ENCODE peak calls at places on chromosomes 13 and 19, in five cellular contexts. One of them, this sample, is unnamed.
A peak's percentile ranks its signal among the peaks of the same experiment; 100 is the strongest.

GRCh38 chr19:1000095-1000494 is at the start of gene GRIN3B:
- DNase-seq in K562: peak; percentile 87
- DNase-seq in HEK293T: peak; percentile 83
- DNase-seq in H1: peak; percentile 89
- DNase-seq in HCT116: peak; percentile 41
- DNase-seq in this sample: peak; percentile 90

GRCh38 chr19:52936151-52936957 is 13.1 kb upstream of the ZNF888 start:
- DNase-seq in K562: peak; percentile 77
- DNase-seq in HCT116: no peak
- DNase-seq in HEK293T: no peak
- DNase-seq in H1: no peak
- DNase-seq in this sample: no peak

GRCh38 chr19:38975861-38976271 is 324 bp upstream of the FBXO17 start:
- DNase-seq in H1: peak; percentile 68
- DNase-seq in HEK293T: no peak
- DNase-seq in HCT116: no peak
- DNase-seq in K562: no peak
- DNase-seq in this sample: peak; percentile 29

GRCh38 chr13:65606622-65607021 is 1623.5 kb downstream of the PCDH9 start:
- DNase-seq in HCT116: no peak
- DNase-seq in H1: no peak
- DNase-seq in K562: no peak
- DNase-seq in HEK293T: no peak
- DNase-seq in this sample: no peak

GRCh38 chr13:35479223-35479536 is 2.7 kb upstream of the MAB21L1 start:
- DNase-seq in HEK293T: no peak
- DNase-seq in H1: no peak
- DNase-seq in HCT116: no peak
- DNase-seq in K562: no peak
- DNase-seq in this sample: no peak

GRCh38 chr19:16351133-16351809 is 26.6 kb downstream of the KLF2 start:
- DNase-seq in H1: no peak
- DNase-seq in HEK293T: no peak
- DNase-seq in HCT116: no peak
- DNase-seq in K562: no peak
- DNase-seq in this sample: no peak

GRCh38 chr19:47111081-47111589 is 2.4 kb downstream of the ZC3H4 start:
- DNase-seq in HEK293T: peak; percentile 19
- DNase-seq in HCT116: no peak
- DNase-seq in K562: no peak
- DNase-seq in H1: no peak
- DNase-seq in this sample: no peak

GRCh38 chr13:109096101-109096500 is 466.7 kb downstream of the MYO16 start:
- DNase-seq in HCT116: no peak
- DNase-seq in HEK293T: no peak
- DNase-seq in K562: no peak
- DNase-seq in H1: no peak
- DNase-seq in this sample: no peak

GRCh38 chr19:50975766-50976165 is 6.4 kb upstream of the KLK6 start:
- DNase-seq in K562: no peak
- DNase-seq in HEK293T: no peak
- DNase-seq in HCT116: peak; percentile 94
- DNase-seq in H1: no peak
- DNase-seq in this sample: peak; percentile 53

GRCh38 chr19:662207-662961 is 630 bp downstream of the RNF126 start:
- DNase-seq in K562: peak; percentile 71
- DNase-seq in HEK293T: peak; percentile 48
- DNase-seq in HCT116: no peak
- DNase-seq in H1: no peak
- DNase-seq in this sample: peak; percentile 46

GRCh38 chr13:108044929-108045328 is 170.4 kb downstream of the LIG4 start:
- DNase-seq in HCT116: no peak
- DNase-seq in H1: no peak
- DNase-seq in K562: no peak
- DNase-seq in HEK293T: no peak
- DNase-seq in this sample: no peak

GRCh38 chr19:40225440-40226305 is 816 bp downstream of the CCNP start:
- DNase-seq in HEK293T: no peak
- DNase-seq in H1: no peak
- DNase-seq in K562: no peak
- DNase-seq in HCT116: no peak
- DNase-seq in this sample: no peak

GRCh38 chr19:15935167-15935702 is 906 bp upstream of the CYP4F11 start:
- DNase-seq in HCT116: peak; percentile 31
- DNase-seq in H1: no peak
- DNase-seq in HEK293T: no peak
- DNase-seq in K562: no peak
- DNase-seq in this sample: no peak

GRCh38 chr13:25816239-25816638 is 235.6 kb downstream of the SHISA2 start:
- DNase-seq in HCT116: no peak
- DNase-seq in K562: no peak
- DNase-seq in H1: no peak
- DNase-seq in HEK293T: no peak
- DNase-seq in this sample: no peak

GRCh38 chr19:15636026-15636425 is 4.7 kb upstream of the CYP4F3 start:
- DNase-seq in HCT116: no peak
- DNase-seq in H1: no peak
- DNase-seq in K562: no peak
- DNase-seq in HEK293T: no peak
- DNase-seq in this sample: no peak

GRCh38 chr13:95676100-95676774 is 702 bp upstream of the DNAJC3 start:
- DNase-seq in K562: peak; percentile 17
- DNase-seq in HEK293T: peak; percentile 9
- DNase-seq in HCT116: peak; percentile 22
- DNase-seq in H1: no peak
- DNase-seq in this sample: no peak

GRCh38 chr19:30313353-30313750 is 58.8 kb upstream of the ZNF536 start:
- DNase-seq in HCT116: no peak
- DNase-seq in H1: no peak
- DNase-seq in K562: no peak
- DNase-seq in HEK293T: no peak
- DNase-seq in this sample: no peak

GRCh38 chr13:50798923-50799322 is 44.6 kb downstream of the DLEU7 start:
- DNase-seq in K562: no peak
- DNase-seq in H1: no peak
- DNase-seq in HEK293T: no peak
- DNase-seq in HCT116: no peak
- DNase-seq in this sample: no peak

GRCh38 chr13:110008816-110009215 is 222.4 kb upstream of the IRS2 start:
- DNase-seq in K562: no peak
- DNase-seq in HCT116: no peak
- DNase-seq in HEK293T: no peak
- DNase-seq in H1: no peak
- DNase-seq in this sample: no peak

DNA sequence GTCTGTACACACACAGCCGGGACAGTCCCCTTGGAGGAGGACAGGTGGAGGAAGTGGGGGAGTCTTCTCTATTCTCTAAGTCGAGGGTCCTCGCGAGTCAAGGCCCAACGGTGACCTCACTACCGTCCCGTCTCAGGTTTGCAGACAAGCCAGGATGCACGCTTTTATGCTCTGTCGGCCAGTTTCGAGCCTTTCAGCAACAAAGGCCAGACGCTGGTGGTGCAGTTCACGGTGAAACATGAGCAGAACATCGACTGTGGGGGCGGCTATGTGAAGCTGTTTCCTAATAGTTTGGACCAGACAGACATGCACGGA is 840 bp downstream of the CALR start:
- DNase-seq in HEK293T: no peak
- DNase-seq in K562: no peak
- DNase-seq in H1: no peak
- DNase-seq in HCT116: no peak
- DNase-seq in this sample: no peak
- TF ChIP-seq SP1 in HEK293T: no peak
- TF ChIP-seq SP1 in K562: no peak
- TF ChIP-seq SP1 in H1: peak; percentile 40
- TF ChIP-seq SP1 in HCT116: no peak
- TF ChIP-seq SP1 in this sample: no peak

DNA sequence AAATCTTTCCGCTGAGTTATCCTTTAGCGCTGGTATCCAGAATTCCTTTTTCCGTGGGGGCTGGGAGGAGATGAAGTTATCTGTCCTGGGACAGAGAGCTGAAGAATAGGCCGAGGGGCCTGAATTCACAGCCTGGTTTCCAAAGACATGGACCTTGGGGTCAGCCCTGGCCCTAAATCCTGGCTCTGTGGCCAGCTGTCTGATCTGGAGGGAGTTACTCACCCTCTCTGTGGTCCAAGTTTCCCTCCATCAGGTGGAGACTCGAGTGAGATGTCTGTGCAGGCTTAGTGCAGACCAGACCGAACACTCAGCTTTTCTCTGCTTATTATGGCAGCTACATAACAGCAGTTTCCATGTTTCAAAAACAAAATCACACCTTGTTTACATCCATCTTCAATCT is 59.6 kb downstream of the CDADC1 start:
- DNase-seq in HEK293T: no peak
- DNase-seq in HCT116: no peak
- DNase-seq in H1: no peak
- DNase-seq in K562: no peak
- DNase-seq in this sample: no peak
- TF ChIP-seq SP1 in HEK293T: no peak
- TF ChIP-seq SP1 in HCT116: no peak
- TF ChIP-seq SP1 in H1: no peak
- TF ChIP-seq SP1 in K562: no peak
- TF ChIP-seq SP1 in this sample: no peak

DNA sequence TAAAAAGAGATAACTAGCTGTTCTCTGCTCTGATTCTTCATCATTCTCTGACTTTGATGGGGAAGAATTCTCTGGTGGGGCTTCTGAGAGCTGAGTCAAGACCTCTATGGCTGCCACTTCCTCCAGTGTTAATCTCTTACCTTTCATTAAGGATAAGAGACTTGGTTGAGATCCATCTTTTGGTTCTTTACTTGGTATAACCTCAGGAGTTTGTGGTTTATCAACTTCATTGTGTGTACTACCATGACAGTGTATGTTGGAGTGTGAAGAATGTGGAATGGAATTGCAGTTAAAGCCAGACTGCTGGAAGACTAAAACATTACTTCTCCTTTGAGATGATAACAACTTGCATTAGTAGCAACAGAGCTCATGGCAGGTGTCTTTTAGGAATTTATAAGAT is 222.0 kb downstream of the SLITRK5 start:
- DNase-seq in K562: no peak
- DNase-seq in HCT116: no peak
- DNase-seq in H1: no peak
- DNase-seq in HEK293T: no peak
- DNase-seq in this sample: no peak
- TF ChIP-seq SP1 in K562: no peak
- TF ChIP-seq SP1 in HCT116: no peak
- TF ChIP-seq SP1 in H1: no peak
- TF ChIP-seq SP1 in HEK293T: no peak
- TF ChIP-seq SP1 in this sample: no peak

GRCh38 chr19:42252365-42253244 is 2.3 kb downstream of the ERF start:
- DNase-seq in K562: no peak
- DNase-seq in HEK293T: no peak
- DNase-seq in HCT116: no peak
- DNase-seq in H1: no peak
- DNase-seq in this sample: no peak
- TF ChIP-seq SP1 in K562: no peak
- TF ChIP-seq SP1 in HEK293T: no peak
- TF ChIP-seq SP1 in HCT116: no peak
- TF ChIP-seq SP1 in H1: no peak
- TF ChIP-seq SP1 in this sample: no peak

DNA sequence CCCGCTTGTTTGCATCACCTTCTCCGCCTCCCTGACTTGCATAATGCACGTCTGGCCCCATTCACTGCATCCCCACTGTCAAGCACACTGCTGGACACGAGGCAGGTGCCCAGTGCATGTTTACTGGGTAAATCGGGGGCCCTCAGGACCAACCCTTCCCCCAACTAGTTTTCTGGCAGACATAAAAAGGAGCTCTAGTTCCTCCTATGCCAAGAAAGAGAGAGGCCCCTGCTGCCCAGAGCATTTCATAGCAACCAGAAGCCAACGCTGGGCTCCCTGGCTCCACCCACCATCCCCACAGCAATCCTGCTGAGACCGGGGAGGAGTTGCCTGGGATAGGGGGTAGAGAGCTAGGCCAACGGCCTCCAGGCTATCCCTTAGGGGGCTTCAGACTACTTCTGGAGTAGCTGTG is 23.2 kb downstream of the ANKRD27 start:
- DNase-seq in H1: peak; percentile 77
- DNase-seq in HCT116: no peak
- DNase-seq in K562: no peak
- DNase-seq in HEK293T: peak; percentile 43
- DNase-seq in this sample: peak; percentile 78
- TF ChIP-seq SP1 in H1: no peak
- TF ChIP-seq SP1 in HCT116: no peak
- TF ChIP-seq SP1 in K562: no peak
- TF ChIP-seq SP1 in HEK293T: no peak
- TF ChIP-seq SP1 in this sample: no peak

DNA sequence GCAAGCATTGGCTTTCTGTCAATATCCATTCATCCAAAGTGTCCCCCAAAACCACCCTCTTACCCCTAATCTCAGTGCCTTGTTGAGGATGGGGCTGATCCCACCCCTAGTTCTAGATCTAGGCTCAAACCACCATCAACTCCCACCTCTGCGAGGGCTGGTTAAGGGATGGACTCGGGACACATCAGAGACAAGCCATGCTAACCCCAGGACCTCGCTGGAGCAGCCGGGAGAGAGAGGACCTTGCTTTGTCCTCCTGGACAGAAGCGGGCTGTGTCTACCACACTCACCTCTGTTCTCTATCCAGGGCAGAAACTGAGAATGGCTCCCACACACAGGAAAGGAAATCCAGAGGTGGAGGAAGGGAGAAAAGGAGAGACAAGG is 90.7 kb upstream of the UQCRFS1 start:
- DNase-seq in K562: no peak
- DNase-seq in H1: no peak
- DNase-seq in HCT116: no peak
- DNase-seq in HEK293T: no peak
- DNase-seq in this sample: no peak
- TF ChIP-seq SP1 in K562: no peak
- TF ChIP-seq SP1 in H1: no peak
- TF ChIP-seq SP1 in HCT116: no peak
- TF ChIP-seq SP1 in HEK293T: no peak
- TF ChIP-seq SP1 in this sample: no peak

This sample was measured in WTC11.